ENCODE peak calls at places on chromosome 6, in ten cellular contexts. One of them, this sample, is unnamed.

GRCh38 chr6:8027965-8028651 is 36.1 kb downstream of the BLOC1S5 start:
- DNase-seq in CD8-positive, alpha-beta T cell: no peak
- DNase-seq in breast epithelium: no peak
- DNase-seq in iPS-NIHi11: no peak
- DNase-seq in stimulated activated CD8-positive, alpha-beta memory T cell treated with anti-CD3 and anti-CD28 coated beads, Interleukin-4, amount 100 ng/mL, for 48 hours: no peak
- DNase-seq in NCI-H510A: no peak
- DNase-seq in left cardiac atrium: no peak
- DNase-seq in astrocyte: peak
- DNase-seq in fibroblast of the aortic adventitia: peak
- DNase-seq in Karpas-422: no peak
- DNase-seq in this sample: no peak

GRCh38 chr6:113352029-113352801 is 504.9 kb upstream of the MARCKS start:
- DNase-seq in NCI-H510A: no peak
- DNase-seq in astrocyte: peak
- DNase-seq in CD8-positive, alpha-beta T cell: no peak
- DNase-seq in Karpas-422: no peak
- DNase-seq in fibroblast of the aortic adventitia: peak
- DNase-seq in left cardiac atrium: no peak
- DNase-seq in breast epithelium: no peak
- DNase-seq in stimulated activated CD8-positive, alpha-beta memory T cell treated with anti-CD3 and anti-CD28 coated beads, Interleukin-4, amount 100 ng/mL, for 48 hours: no peak
- DNase-seq in iPS-NIHi11: no peak
- DNase-seq in this sample: peak

GRCh38 chr6:157536218-157536534 is 155.2 kb downstream of the ZDHHC14 start:
- DNase-seq in stimulated activated CD8-positive, alpha-beta memory T cell treated with anti-CD3 and anti-CD28 coated beads, Interleukin-4, amount 100 ng/mL, for 48 hours: no peak
- DNase-seq in CD8-positive, alpha-beta T cell: no peak
- DNase-seq in NCI-H510A: no peak
- DNase-seq in left cardiac atrium: no peak
- DNase-seq in Karpas-422: no peak
- DNase-seq in astrocyte: no peak
- DNase-seq in fibroblast of the aortic adventitia: no peak
- DNase-seq in iPS-NIHi11: no peak
- DNase-seq in breast epithelium: no peak
- DNase-seq in this sample: no peak

GRCh38 chr6:5537967-5538366 is 276.7 kb downstream of the FARS2 start:
- DNase-seq in fibroblast of the aortic adventitia: peak
- DNase-seq in NCI-H510A: no peak
- DNase-seq in astrocyte: peak
- DNase-seq in left cardiac atrium: no peak
- DNase-seq in Karpas-422: no peak
- DNase-seq in CD8-positive, alpha-beta T cell: no peak
- DNase-seq in breast epithelium: no peak
- DNase-seq in stimulated activated CD8-positive, alpha-beta memory T cell treated with anti-CD3 and anti-CD28 coated beads, Interleukin-4, amount 100 ng/mL, for 48 hours: no peak
- DNase-seq in iPS-NIHi11: no peak
- DNase-seq in this sample: no peak

GRCh38 chr6:120056085-120056484 is 706.5 kb upstream of the MAN1A1 start:
- DNase-seq in astrocyte: no peak
- DNase-seq in CD8-positive, alpha-beta T cell: no peak
- DNase-seq in left cardiac atrium: no peak
- DNase-seq in iPS-NIHi11: peak
- DNase-seq in fibroblast of the aortic adventitia: no peak
- DNase-seq in breast epithelium: no peak
- DNase-seq in stimulated activated CD8-positive, alpha-beta memory T cell treated with anti-CD3 and anti-CD28 coated beads, Interleukin-4, amount 100 ng/mL, for 48 hours: no peak
- DNase-seq in NCI-H510A: no peak
- DNase-seq in Karpas-422: peak
- DNase-seq in this sample: peak

GRCh38 chr6:40957616-40958492 is 81.2 kb downstream of the UNC5CL start:
- DNase-seq in NCI-H510A: no peak
- DNase-seq in left cardiac atrium: no peak
- DNase-seq in fibroblast of the aortic adventitia: peak
- DNase-seq in iPS-NIHi11: no peak
- DNase-seq in CD8-positive, alpha-beta T cell: no peak
- DNase-seq in breast epithelium: no peak
- DNase-seq in stimulated activated CD8-positive, alpha-beta memory T cell treated with anti-CD3 and anti-CD28 coated beads, Interleukin-4, amount 100 ng/mL, for 48 hours: no peak
- DNase-seq in astrocyte: peak
- DNase-seq in Karpas-422: no peak
- DNase-seq in this sample: no peak

GRCh38 chr6:169241688-169242350 is 11.8 kb downstream of the THBS2 start:
- DNase-seq in iPS-NIHi11: no peak
- DNase-seq in Karpas-422: no peak
- DNase-seq in astrocyte: no peak
- DNase-seq in fibroblast of the aortic adventitia: no peak
- DNase-seq in CD8-positive, alpha-beta T cell: no peak
- DNase-seq in NCI-H510A: no peak
- DNase-seq in left cardiac atrium: no peak
- DNase-seq in breast epithelium: no peak
- DNase-seq in stimulated activated CD8-positive, alpha-beta memory T cell treated with anti-CD3 and anti-CD28 coated beads, Interleukin-4, amount 100 ng/mL, for 48 hours: no peak
- DNase-seq in this sample: no peak

GRCh38 chr6:167647333-167647732 is 179.4 kb upstream of the AFDN start:
- DNase-seq in stimulated activated CD8-positive, alpha-beta memory T cell treated with anti-CD3 and anti-CD28 coated beads, Interleukin-4, amount 100 ng/mL, for 48 hours: no peak
- DNase-seq in fibroblast of the aortic adventitia: no peak
- DNase-seq in NCI-H510A: no peak
- DNase-seq in breast epithelium: no peak
- DNase-seq in Karpas-422: no peak
- DNase-seq in left cardiac atrium: no peak
- DNase-seq in astrocyte: peak
- DNase-seq in CD8-positive, alpha-beta T cell: no peak
- DNase-seq in iPS-NIHi11: no peak
- DNase-seq in this sample: no peak

GRCh38 chr6:18240230-18240629 is 24.1 kb downstream of the DEK start:
- DNase-seq in CD8-positive, alpha-beta T cell: no peak
- DNase-seq in breast epithelium: no peak
- DNase-seq in NCI-H510A: no peak
- DNase-seq in left cardiac atrium: no peak
- DNase-seq in astrocyte: no peak
- DNase-seq in Karpas-422: no peak
- DNase-seq in iPS-NIHi11: no peak
- DNase-seq in stimulated activated CD8-positive, alpha-beta memory T cell treated with anti-CD3 and anti-CD28 coated beads, Interleukin-4, amount 100 ng/mL, for 48 hours: no peak
- DNase-seq in fibroblast of the aortic adventitia: no peak
- DNase-seq in this sample: no peak

GRCh38 chr6:29730575-29731126 is 7.4 kb downstream of the HLA-F start:
- DNase-seq in CD8-positive, alpha-beta T cell: no peak
- DNase-seq in fibroblast of the aortic adventitia: no peak
- DNase-seq in astrocyte: no peak
- DNase-seq in stimulated activated CD8-positive, alpha-beta memory T cell treated with anti-CD3 and anti-CD28 coated beads, Interleukin-4, amount 100 ng/mL, for 48 hours: no peak
- DNase-seq in left cardiac atrium: no peak
- DNase-seq in breast epithelium: no peak
- DNase-seq in iPS-NIHi11: no peak
- DNase-seq in NCI-H510A: no peak
- DNase-seq in Karpas-422: no peak
- DNase-seq in this sample: no peak

GRCh38 chr6:44133003-44133931 is 5.9 kb downstream of the TMEM63B start:
- DNase-seq in Karpas-422: no peak
- DNase-seq in stimulated activated CD8-positive, alpha-beta memory T cell treated with anti-CD3 and anti-CD28 coated beads, Interleukin-4, amount 100 ng/mL, for 48 hours: no peak
- DNase-seq in NCI-H510A: peak
- DNase-seq in left cardiac atrium: peak
- DNase-seq in fibroblast of the aortic adventitia: peak
- DNase-seq in iPS-NIHi11: peak
- DNase-seq in breast epithelium: peak
- DNase-seq in astrocyte: no peak
- DNase-seq in CD8-positive, alpha-beta T cell: no peak
- DNase-seq in this sample: peak

GRCh38 chr6:39931607-39932006 is 2.7 kb downstream of the MOCS1 start:
- DNase-seq in CD8-positive, alpha-beta T cell: no peak
- DNase-seq in iPS-NIHi11: no peak
- DNase-seq in left cardiac atrium: no peak
- DNase-seq in Karpas-422: no peak
- DNase-seq in stimulated activated CD8-positive, alpha-beta memory T cell treated with anti-CD3 and anti-CD28 coated beads, Interleukin-4, amount 100 ng/mL, for 48 hours: no peak
- DNase-seq in fibroblast of the aortic adventitia: no peak
- DNase-seq in astrocyte: no peak
- DNase-seq in NCI-H510A: no peak
- DNase-seq in breast epithelium: no peak
- DNase-seq in this sample: no peak

GRCh38 chr6:43278524-43279078 is 19.5 kb upstream of the SLC22A7 start:
- DNase-seq in NCI-H510A: no peak
- DNase-seq in CD8-positive, alpha-beta T cell: no peak
- DNase-seq in stimulated activated CD8-positive, alpha-beta memory T cell treated with anti-CD3 and anti-CD28 coated beads, Interleukin-4, amount 100 ng/mL, for 48 hours: no peak
- DNase-seq in fibroblast of the aortic adventitia: peak
- DNase-seq in Karpas-422: no peak
- DNase-seq in breast epithelium: no peak
- DNase-seq in astrocyte: peak
- DNase-seq in left cardiac atrium: no peak
- DNase-seq in iPS-NIHi11: no peak
- DNase-seq in this sample: no peak

GRCh38 chr6:100300221-100300736 is 164.4 kb downstream of the SIM1 start:
- DNase-seq in stimulated activated CD8-positive, alpha-beta memory T cell treated with anti-CD3 and anti-CD28 coated beads, Interleukin-4, amount 100 ng/mL, for 48 hours: no peak
- DNase-seq in left cardiac atrium: no peak
- DNase-seq in NCI-H510A: no peak
- DNase-seq in astrocyte: peak
- DNase-seq in iPS-NIHi11: no peak
- DNase-seq in CD8-positive, alpha-beta T cell: no peak
- DNase-seq in breast epithelium: no peak
- DNase-seq in Karpas-422: no peak
- DNase-seq in fibroblast of the aortic adventitia: peak
- DNase-seq in this sample: no peak

GRCh38 chr6:121584591-121585369 is 149.3 kb downstream of the GJA1 start:
- DNase-seq in left cardiac atrium: no peak
- DNase-seq in CD8-positive, alpha-beta T cell: no peak
- DNase-seq in NCI-H510A: no peak
- DNase-seq in breast epithelium: no peak
- DNase-seq in astrocyte: peak
- DNase-seq in Karpas-422: no peak
- DNase-seq in stimulated activated CD8-positive, alpha-beta memory T cell treated with anti-CD3 and anti-CD28 coated beads, Interleukin-4, amount 100 ng/mL, for 48 hours: no peak
- DNase-seq in fibroblast of the aortic adventitia: peak
- DNase-seq in iPS-NIHi11: no peak
- DNase-seq in this sample: no peak

GRCh38 chr6:169232507-169232931 is 21.1 kb downstream of the THBS2 start:
- DNase-seq in stimulated activated CD8-positive, alpha-beta memory T cell treated with anti-CD3 and anti-CD28 coated beads, Interleukin-4, amount 100 ng/mL, for 48 hours: no peak
- DNase-seq in Karpas-422: no peak
- DNase-seq in fibroblast of the aortic adventitia: no peak
- DNase-seq in astrocyte: no peak
- DNase-seq in NCI-H510A: no peak
- DNase-seq in breast epithelium: no peak
- DNase-seq in left cardiac atrium: no peak
- DNase-seq in CD8-positive, alpha-beta T cell: no peak
- DNase-seq in iPS-NIHi11: no peak
- DNase-seq in this sample: no peak

GRCh38 chr6:129753422-129753821 is 43.4 kb upstream of the ARHGAP18 start:
- DNase-seq in fibroblast of the aortic adventitia: peak
- DNase-seq in breast epithelium: no peak
- DNase-seq in left cardiac atrium: no peak
- DNase-seq in stimulated activated CD8-positive, alpha-beta memory T cell treated with anti-CD3 and anti-CD28 coated beads, Interleukin-4, amount 100 ng/mL, for 48 hours: no peak
- DNase-seq in Karpas-422: no peak
- DNase-seq in iPS-NIHi11: no peak
- DNase-seq in astrocyte: peak
- DNase-seq in CD8-positive, alpha-beta T cell: no peak
- DNase-seq in NCI-H510A: no peak
- DNase-seq in this sample: no peak

GRCh38 chr6:127824061-127824460 is 76.8 kb downstream of the THEMIS start:
- DNase-seq in fibroblast of the aortic adventitia: no peak
- DNase-seq in Karpas-422: no peak
- DNase-seq in CD8-positive, alpha-beta T cell: no peak
- DNase-seq in breast epithelium: no peak
- DNase-seq in astrocyte: no peak
- DNase-seq in NCI-H510A: no peak
- DNase-seq in iPS-NIHi11: no peak
- DNase-seq in left cardiac atrium: no peak
- DNase-seq in stimulated activated CD8-positive, alpha-beta memory T cell treated with anti-CD3 and anti-CD28 coated beads, Interleukin-4, amount 100 ng/mL, for 48 hours: no peak
- DNase-seq in this sample: no peak

This sample was measured in neural progenitor cell.